ENCODE peak calls at places on chromosomes 5 and 9, in seven cellular contexts. D is suprapubic skin; Y is DND-41; S is CD8-positive, alpha-beta T cell; G is neural progenitor cell; Q is PC-9; B is left ventricle myocardium inferior. V is an unnamed sample.
A peak's percentile ranks its signal among the peaks of the same experiment; 100 is the strongest.

GRCh38 chr9:113520109-113520642 is 56.6 kb downstream of the RGS3 start:
- DNase-seq in D (no peak), Y (peak; percentile 42), S (peak; percentile 69), G (no peak), Q (no peak), B (no peak), V (peak; percentile 72)

GRCh38 chr5:116442095-116442534 is 132.5 kb downstream of the SEMA6A start:
- DNase-seq in D (no peak), Y (no peak), S (no peak), G (no peak), Q (peak; percentile 23), B (peak; percentile 46), V (peak; percentile 79)

GRCh38 chr9:127714916-127715442 is 484 bp downstream of the PTRH1 start:
- DNase-seq in D (no peak), Y (no peak), S (no peak), G (peak; percentile 65), Q (peak; percentile 46), B (peak; percentile 37), V (peak; percentile 27)

GRCh38 chr9:88852794-88853193 is 138.5 kb upstream of the S1PR3 start:
- DNase-seq in D (no peak), Y (no peak), S (no peak), G (no peak), Q (peak; percentile 75), B (peak; percentile 27), V (peak; percentile 84)

GRCh38 chr5:180332051-180332517 is 21.1 kb downstream of the GFPT2 start:
- DNase-seq in D (no peak), Y (no peak), S (no peak), G (peak; percentile 80), Q (peak; percentile 60), B (no peak), V (no peak)

GRCh38 chr5:14234204-14234603 is 91.1 kb downstream of the TRIO start:
- DNase-seq in D (no peak), Y (no peak), S (no peak), G (no peak), Q (peak; percentile 93), B (no peak), V (peak; percentile 85)

GRCh38 chr5:150160448-150161069 is 4.9 kb upstream of the PDGFRB start:
- DNase-seq in D (no peak), Y (no peak), S (no peak), G (no peak), Q (no peak), B (peak; percentile 12), V (no peak)

GRCh38 chr9:81490605-81491331 is 198.6 kb downstream of the TLE1 start:
- DNase-seq in D (no peak), Y (no peak), S (no peak), G (no peak), Q (peak; percentile 4), B (no peak), V (peak; percentile 63)

GRCh38 chr5:107153304-107153703 is 517.4 kb downstream of the EFNA5 start:
- DNase-seq in D (no peak), Y (no peak), S (no peak), G (no peak), Q (no peak), B (no peak), V (no peak)

GRCh38 chr9:546797-547223 is 294.7 kb upstream of the DMRT1 start:
- DNase-seq in D (no peak), Y (no peak), S (no peak), G (peak; percentile 66), Q (no peak), B (no peak), V (peak; percentile 33)

GRCh38 chr5:168291961-168292782 is 727 bp downstream of the WWC1 start:
- DNase-seq in D (no peak), Y (no peak), S (no peak), G (peak; percentile 68), Q (peak; percentile 44), B (no peak), V (no peak)

GRCh38 chr5:168292783-168293696 is 1.6 kb downstream of the WWC1 start:
- DNase-seq in D (no peak), Y (no peak), S (no peak), G (no peak), Q (no peak), B (no peak), V (no peak)

GRCh38 chr5:168298949-168299348 is 7.5 kb downstream of the WWC1 start:
- DNase-seq in D (no peak), Y (no peak), S (no peak), G (no peak), Q (no peak), B (no peak), V (no peak)

GRCh38 chr5:168296687-168297086 is 5.2 kb downstream of the WWC1 start:
- DNase-seq in D (no peak), Y (no peak), S (no peak), G (no peak), Q (no peak), B (no peak), V (no peak)

DNA sequence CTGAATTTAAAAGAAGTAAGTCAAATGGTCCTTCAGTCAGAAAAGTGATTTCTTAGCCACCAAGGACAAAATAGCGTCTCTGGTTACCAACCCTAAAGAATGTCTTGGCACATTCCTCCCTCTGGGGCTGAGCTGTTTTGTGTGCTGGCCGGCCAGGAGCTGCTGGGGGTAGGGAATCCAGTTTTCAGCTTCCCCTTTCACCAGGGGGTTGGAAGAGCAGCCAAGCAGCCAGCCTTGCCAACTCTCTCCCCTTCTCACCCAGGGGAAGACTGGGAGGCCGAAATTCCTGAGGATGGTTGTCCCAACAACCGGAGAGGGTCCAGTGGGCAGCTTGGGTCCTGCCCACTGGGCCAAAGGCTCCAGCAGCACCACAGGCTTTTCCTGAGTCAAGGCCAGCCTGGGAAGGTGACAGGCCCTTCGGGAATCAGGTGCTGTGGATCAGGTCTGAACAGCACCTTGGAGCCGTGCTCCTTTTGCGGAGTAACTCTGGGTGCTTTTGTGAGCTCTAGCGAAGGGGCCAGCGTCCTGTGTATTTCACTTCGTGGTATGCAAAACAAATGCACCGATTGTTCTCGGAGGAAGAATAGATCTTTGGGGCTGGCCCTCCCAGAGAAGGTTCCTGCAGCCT is 4.2 kb downstream of the WWC1 start:
- DNase-seq in D (no peak), Y (no peak), S (no peak), G (peak; percentile 89), Q (peak; percentile 82), B (no peak), V (peak; percentile 71)
- TF ChIP-seq CTCF in D (no peak), Y (no peak), S (no peak), G (peak; percentile 70), Q (peak; percentile 78), B (peak; percentile 43), V (peak; percentile 76)

GRCh38 chr9:136714876-136715239 is 2.5 kb downstream of the DIPK1B start:
- DNase-seq in D (no peak), Y (no peak), S (no peak), G (no peak), Q (no peak), B (no peak), V (no peak)
- H3K4me3 ChIP-seq in D (no peak overlapping the region), Y (no peak overlapping the region), S (no peak overlapping the region), G (no peak overlapping the region), Q (no peak overlapping the region), B (peak overlapping the region; percentile 81), V (no peak overlapping the region)

DNA sequence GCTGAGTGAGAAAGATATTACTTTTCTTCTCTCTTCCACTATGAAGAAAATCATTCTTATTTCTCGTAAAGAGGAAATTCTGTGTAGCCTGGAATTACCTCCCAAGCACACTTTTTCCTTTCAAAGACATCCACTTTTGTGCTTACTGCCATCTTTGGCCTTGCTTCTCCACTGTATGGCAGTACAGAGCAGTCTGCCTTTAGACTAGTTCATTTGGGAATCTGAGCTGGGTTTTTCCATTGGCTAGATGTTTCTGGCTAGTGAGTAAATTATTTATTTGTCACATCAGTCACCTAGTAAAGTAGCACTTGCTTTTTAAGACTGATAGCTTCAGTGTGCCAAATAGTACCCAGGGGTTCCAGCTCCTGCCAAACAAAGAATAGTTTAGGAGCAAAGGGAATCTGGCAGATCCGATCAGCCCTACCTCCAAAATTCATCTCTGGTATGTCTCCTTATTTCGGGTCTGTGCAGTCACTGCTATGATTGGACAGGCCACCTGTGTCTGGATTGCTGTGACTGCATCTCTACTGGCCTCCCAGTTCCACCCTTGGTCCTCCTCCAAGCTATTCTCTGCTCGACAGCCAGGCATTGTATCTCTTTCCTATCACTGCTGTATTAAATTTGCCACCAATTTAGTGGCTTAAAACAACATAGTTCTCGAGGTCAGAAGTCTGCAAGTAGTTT is 97.6 kb downstream of the NUDT12 start:
- DNase-seq in D (no peak), Y (no peak), S (no peak), G (no peak), Q (no peak), B (no peak), V (no peak)
- TF ChIP-seq CTCF in D (no peak), Y (no peak), S (no peak), G (peak; percentile 25), Q (no peak), B (no peak), V (no peak)

GRCh38 chr5:136749016-136749415 is 383.7 kb upstream of the TRPC7 start:
- DNase-seq in D (no peak), Y (no peak), S (no peak), G (no peak), Q (no peak), B (no peak), V (no peak)
- H3K4me3 ChIP-seq in D (no peak overlapping the region), Y (no peak overlapping the region), S (no peak overlapping the region), G (no peak overlapping the region), Q (no peak overlapping the region), B (no peak overlapping the region), V (no peak overlapping the region)

GRCh38 chr5:54904425-54904824 is 81.0 kb downstream of the ESM1 start:
- DNase-seq in D (no peak), Y (no peak), S (no peak), G (peak; percentile 63), Q (peak; percentile 3), B (no peak), V (peak; percentile 62)
- TF ChIP-seq CTCF in D (no peak), Y (peak; percentile 43), S (no peak), G (peak; percentile 70), Q (peak; percentile 67), B (peak; percentile 41), V (peak; percentile 66)

GRCh38 chr9:112103405-112103804 is 71.7 kb downstream of the SUSD1 start:
- DNase-seq in D (no peak), Y (no peak), S (no peak), G (no peak), Q (no peak), B (no peak), V (no peak)

GRCh38 chr9:112104401-112104800 is 70.7 kb downstream of the SUSD1 start:
- DNase-seq in D (no peak), Y (no peak), S (no peak), G (no peak), Q (no peak), B (no peak), V (no peak)

GRCh38 chr9:112110773-112111106 is 64.4 kb downstream of the SUSD1 start:
- DNase-seq in D (no peak), Y (no peak), S (no peak), G (no peak), Q (no peak), B (no peak), V (no peak)

GRCh38 chr9:112110094-112110772 is 64.9 kb downstream of the SUSD1 start:
- DNase-seq in D (no peak), Y (no peak), S (no peak), G (no peak), Q (peak; percentile 49), B (no peak), V (peak; percentile 81)

GRCh38 chr9:112104901-112105300 is 70.2 kb downstream of the SUSD1 start:
- DNase-seq in D (no peak), Y (no peak), S (no peak), G (no peak), Q (no peak), B (no peak), V (no peak)
- H3K4me3 ChIP-seq in D (no peak overlapping the region), Y (no peak overlapping the region), S (no peak overlapping the region), G (no peak overlapping the region), Q (no peak overlapping the region), B (no peak overlapping the region), V (no peak overlapping the region)

GRCh38 chr5:42745426-42745825 is 11.2 kb upstream of the CCDC152 start:
- DNase-seq in D (no peak), Y (no peak), S (no peak), G (peak; percentile 45), Q (peak; percentile 14), B (no peak), V (peak; percentile 8)
- TF ChIP-seq CTCF in D (no peak), Y (peak; percentile 48), S (no peak), G (peak; percentile 78), Q (peak; percentile 69), B (peak; percentile 30), V (peak; percentile 31)

V was measured in epithelial cell of esophagus.